ENCODE peak calls at places on chromosome X, in ten cellular contexts. O is ELR; H is fibroblast of pulmonary artery; Q is GM10248; M is smooth muscle cell of the brain vasculature; I is T-helper 17 cell; N is nephron progenitor cell; B is activated CD8-positive, alpha-beta memory T cell treated with anti-CD3 and anti-CD28 coated beads, Interleukin-2, amount 10 ng/mL, durations not matched to agents 7 days and 5 days; Y is NCI-H510A; Z is neuronal stem cell. D is an unnamed sample.

GRCh38 chrX:20680998-20681397 is 414.3 kb upstream of the RPS6KA3 start:
- DNase-seq in N (no peak), O (peak; percentile 1), Z (no peak), B (no peak), Q (no peak), Y (no peak), M (no peak), I (no peak), H (peak; percentile 1), D (no peak)

GRCh38 chrX:15564981-15565579 is 35.7 kb downstream of the ACE2 start:
- DNase-seq in Z (no peak), I (no peak), Y (peak; percentile 17), M (peak; percentile 18), O (peak; percentile 57), B (peak; percentile 48), N (peak; percentile 56), H (peak; percentile 89), Q (peak; percentile 24), D (peak; percentile 67)

GRCh38 chrX:6228720-6229119 is at the start of gene NLGN4X:
- DNase-seq in O (no peak), H (no peak), B (no peak), Y (no peak), Z (peak; percentile 11), Q (no peak), N (peak; percentile 16), M (no peak), I (no peak), D (no peak)

GRCh38 chrX:261167-261857 is 19.9 kb upstream of the PLCXD1 start:
- DNase-seq in O (peak; percentile 26), Q (no peak), I (no peak), Y (no peak), N (peak; percentile 72), Z (no peak), B (peak; percentile 30), M (no peak), H (peak; percentile 74), D (no peak)

GRCh38 chrX:97039363-97040029 is 155.8 kb downstream of the RPA4 start:
- DNase-seq in M (no peak), N (no peak), Z (no peak), B (no peak), Y (no peak), O (no peak), H (peak; percentile 81), Q (peak; percentile 7), I (no peak), D (peak; percentile 6)

GRCh38 chrX:93868289-93868985 is 194.4 kb downstream of the FAM133A start:
- DNase-seq in O (no peak), Q (no peak), I (no peak), Z (no peak), N (no peak), H (peak; percentile 6), Y (no peak), B (no peak), M (no peak), D (no peak)

GRCh38 chrX:68183612-68184214 is 249.6 kb downstream of the OPHN1 start:
- DNase-seq in Z (no peak), I (no peak), Y (peak; percentile 0), H (peak; percentile 54), O (peak; percentile 58), B (no peak), N (no peak), Q (no peak), M (no peak), D (peak; percentile 1)

GRCh38 chrX:103413981-103414380 is 37.6 kb downstream of the BEX3 start:
- DNase-seq in Y (no peak), O (no peak), N (no peak), M (no peak), H (no peak), Z (no peak), I (no peak), Q (no peak), B (no peak), D (no peak)

GRCh38 chrX:70494441-70494840 is 49.8 kb downstream of the DLG3 start:
- DNase-seq in H (no peak), B (no peak), Z (no peak), N (no peak), Q (no peak), M (no peak), I (no peak), O (peak; percentile 43), Y (no peak), D (no peak)

GRCh38 chrX:112839856-112840255 is 775 bp downstream of the AMOT start:
- DNase-seq in Q (no peak), N (no peak), H (no peak), Y (no peak), I (no peak), Z (no peak), B (no peak), M (no peak), O (no peak), D (no peak)

GRCh38 chrX:50111762-50112161 is 89.0 kb downstream of the AKAP4 start:
- DNase-seq in B (no peak), O (no peak), Q (no peak), H (no peak), Y (no peak), Z (no peak), I (no peak), N (no peak), M (no peak), D (no peak)

GRCh38 chrX:72045552-72046277 is 86.0 kb downstream of the RTL5 start:
- DNase-seq in I (no peak), N (no peak), Y (no peak), Z (no peak), Q (no peak), M (no peak), O (no peak), H (peak; percentile 8), B (no peak), D (no peak)

GRCh38 chrX:10979956-10980355 is 131.2 kb upstream of the HCCS start:
- DNase-seq in Y (no peak), I (no peak), O (peak; percentile 1), N (no peak), B (no peak), M (no peak), Z (no peak), H (no peak), Q (no peak), D (no peak)

D was measured in LoVo.